ENCODE peak calls at places on chromosome 4, in five cellular contexts. X is neuronal stem cell, O is HFF-Myc, P is CD14-positive monocyte, H is iris pigment epithelial cell. J is an unnamed sample.

GRCh38 chr4:151199496-151200190 is 77.3 kb upstream of the PRSS48 start:
- DNase-seq in X (peak; percentile 3), O (no peak), P (no peak), H (no peak), J (peak; percentile 64)

GRCh38 chr4:176478076-176478475 is 158.3 kb downstream of the SPCS3 start:
- DNase-seq in X (no peak), O (no peak), P (no peak), H (peak; percentile 35), J (no peak)

GRCh38 chr4:95231713-95232112 is 317.1 kb downstream of the UNC5C start:
- DNase-seq in X (no peak), O (no peak), P (no peak), H (no peak), J (no peak)

GRCh38 chr4:75497133-75497532 is 17.1 kb downstream of the RCHY1 start:
- DNase-seq in X (no peak), O (no peak), P (no peak), H (peak; percentile 33), J (no peak)

GRCh38 chr4:173807347-173807746 is 277.3 kb upstream of the HAND2 start:
- DNase-seq in X (no peak), O (no peak), P (no peak), H (no peak), J (no peak)

GRCh38 chr4:101306225-101306624 is 41.1 kb downstream of the PPP3CA start:
- DNase-seq in X (no peak), O (no peak), P (no peak), H (peak; percentile 14), J (no peak)

GRCh38 chr4:142440093-142440492 is 406.0 kb downstream of the INPP4B start:
- DNase-seq in X (no peak), O (no peak), P (no peak), H (peak; percentile 25), J (no peak)

GRCh38 chr4:15232725-15233597 is 194.9 kb upstream of the C1QTNF7 start:
- DNase-seq in X (no peak), O (no peak), P (no peak), H (peak; percentile 90), J (no peak)

GRCh38 chr4:41287005-41287404 is 30.3 kb downstream of the UCHL1 start:
- DNase-seq in X (no peak), O (peak; percentile 15), P (no peak), H (peak; percentile 87), J (no peak)

GRCh38 chr4:161767116-161767515 is 396.7 kb downstream of the FSTL5 start:
- DNase-seq in X (no peak), O (peak; percentile 16), P (no peak), H (peak; percentile 94), J (no peak)

GRCh38 chr4:48909697-48910096 is 3.1 kb upstream of the OCIAD2 start:
- DNase-seq in X (peak; percentile 20), O (peak; percentile 81), P (no peak), H (peak; percentile 99), J (no peak)

GRCh38 chr4:88021824-88022223 is 14.4 kb downstream of the PKD2 start:
- DNase-seq in X (no peak), O (no peak), P (no peak), H (peak; percentile 66), J (no peak)

GRCh38 chr4:113368056-113368455 is 318.6 kb downstream of the ANK2 start:
- DNase-seq in X (no peak), O (peak; percentile 3), P (no peak), H (peak; percentile 82), J (no peak)